ENCODE peak calls at places on chromosomes 7 and 10, in six cellular contexts. I is IMR-90, R is mesendoderm, K is H9, Y is H1, G is mesenchymal stem cell. Z is an unnamed sample.

GRCh38 chr7:136845899-136846465 is 22.5 kb upstream of the CHRM2 start:
- DNase-seq in I (peak; percentile 29), R (no peak), K (no peak), Y (no peak), G (peak; percentile 67), Z (no peak)

GRCh38 chr10:56142092-56142728 is 218.8 kb downstream of the ZWINT start:
- DNase-seq in I (no peak), R (no peak), K (no peak), Y (no peak), G (no peak), Z (no peak)

GRCh38 chr10:18404530-18404929 is 246.9 kb downstream of the NSUN6 start:
- DNase-seq in I (no peak), R (no peak), K (no peak), Y (no peak), G (no peak), Z (no peak)

GRCh38 chr7:45972629-45973312 is 51.7 kb upstream of the IGFBP3 start:
- DNase-seq in I (no peak), R (no peak), K (no peak), Y (no peak), G (no peak), Z (no peak)

GRCh38 chr10:104589871-104590270 is 51.2 kb upstream of the SORCS3 start:
- DNase-seq in I (peak; percentile 24), R (peak; percentile 80), K (peak; percentile 45), Y (no peak), G (no peak), Z (no peak)

GRCh38 chr7:133705596-133705995 is 421.5 kb upstream of the LRGUK start:
- DNase-seq in I (peak; percentile 86), R (no peak), K (no peak), Y (no peak), G (peak; percentile 66), Z (no peak)

GRCh38 chr7:20216637-20217036 is 547 bp downstream of the MACC1 start:
- DNase-seq in I (no peak), R (no peak), K (no peak), Y (no peak), G (no peak), Z (no peak)

GRCh38 chr10:94429049-94429707 is 26.8 kb downstream of the TBC1D12 start:
- DNase-seq in I (peak; percentile 66), R (no peak), K (no peak), Y (no peak), G (no peak), Z (no peak)

GRCh38 chr10:96038476-96039387 is 4.7 kb upstream of the CCNJ start:
- DNase-seq in I (no peak), R (no peak), K (no peak), Y (no peak), G (no peak), Z (no peak)

GRCh38 chr7:860149-860548 is 16.2 kb upstream of the GET4 start:
- DNase-seq in I (no peak), R (no peak), K (no peak), Y (no peak), G (no peak), Z (no peak)

GRCh38 chr7:861222-861621 is 15.1 kb upstream of the GET4 start:
- DNase-seq in I (no peak), R (no peak), K (no peak), Y (no peak), G (no peak), Z (no peak)

GRCh38 chr7:862157-862556 is 14.2 kb upstream of the GET4 start:
- DNase-seq in I (no peak), R (no peak), K (no peak), Y (no peak), G (no peak), Z (no peak)

GRCh38 chr7:857661-858060 is 18.7 kb upstream of the GET4 start:
- DNase-seq in I (peak; percentile 36), R (no peak), K (no peak), Y (no peak), G (no peak), Z (no peak)

GRCh38 chr7:859368-860030 is 16.9 kb upstream of the GET4 start:
- DNase-seq in I (no peak), R (no peak), K (no peak), Y (no peak), G (no peak), Z (no peak)
- H2BK15ac ChIP-seq in I (no peak overlapping the region), R (no peak overlapping the region), K (no peak overlapping the region), Y (no peak overlapping the region), G (no peak overlapping the region), Z (no peak overlapping the region)

DNA sequence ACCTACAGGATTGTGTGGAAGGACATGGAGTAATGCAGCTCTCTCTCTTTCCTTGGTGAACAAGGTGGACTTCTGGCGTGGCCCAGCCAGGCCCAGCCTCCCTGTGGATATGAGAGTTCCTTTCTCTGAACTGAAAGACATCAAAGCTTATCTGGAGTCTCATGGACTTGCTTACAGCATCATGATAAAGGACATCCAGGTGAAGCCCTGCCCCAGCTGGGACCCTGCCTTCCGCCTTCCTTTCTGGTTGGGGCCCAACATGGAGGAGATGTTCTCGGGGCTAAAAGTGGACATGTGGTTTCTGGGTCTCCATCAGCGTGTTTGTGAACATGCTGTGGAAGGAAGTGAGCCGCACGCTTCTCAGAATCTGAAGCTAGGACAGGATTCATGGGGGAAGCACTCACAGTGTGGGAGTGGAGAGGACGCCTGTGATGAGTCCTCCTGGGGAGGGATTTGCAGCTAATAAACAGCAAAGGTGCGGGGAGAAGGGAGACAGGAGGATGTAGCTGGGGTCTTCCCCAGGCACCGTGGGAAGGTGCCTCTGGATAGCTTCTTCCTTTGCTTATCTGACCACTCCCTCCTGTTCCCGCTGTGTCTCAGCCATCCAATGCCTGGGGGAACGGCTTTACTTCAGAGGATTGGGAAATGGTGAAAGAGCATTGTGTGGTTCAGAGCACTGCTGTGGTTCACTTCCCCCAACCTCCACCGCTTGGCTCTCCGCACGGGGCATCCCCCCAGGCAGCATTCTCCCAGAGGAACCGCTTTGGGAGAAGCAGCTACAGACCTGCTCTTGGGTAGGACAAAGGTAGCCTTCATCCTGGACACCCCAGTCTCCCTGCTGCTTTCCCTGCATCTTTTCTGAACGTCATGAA is 5.5 kb downstream of the CPA5 start:
- DNase-seq in I (peak; percentile 28), R (peak; percentile 89), K (no peak), Y (no peak), G (peak; percentile 74), Z (no peak)
- H2BK15ac ChIP-seq in I (peak overlapping the region; percentile 63), R (no peak overlapping the region), K (no peak overlapping the region), Y (peak overlapping the region; percentile 88), G (peak overlapping the region; percentile 17), Z (peak overlapping the region; percentile 46)

DNA sequence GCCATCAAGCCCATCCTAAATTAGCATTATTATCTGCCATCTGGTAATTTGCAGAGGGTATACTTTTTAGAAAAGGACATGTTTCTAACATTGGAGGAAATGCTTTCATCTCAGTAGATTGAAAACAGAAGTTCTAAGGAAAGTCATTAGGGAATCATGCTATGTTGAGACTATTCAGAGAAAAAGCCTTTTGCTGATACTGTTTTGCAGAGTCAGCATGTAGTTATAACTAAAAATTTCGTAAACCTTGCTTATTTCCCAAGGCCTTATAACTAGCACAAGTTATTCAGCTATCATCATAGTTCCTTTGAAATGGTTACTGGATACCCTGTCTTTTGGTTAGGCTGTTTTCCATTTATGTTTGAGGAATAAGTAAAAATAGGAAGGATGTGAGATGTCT is 146.5 kb downstream of the WNT2 start:
- DNase-seq in I (no peak), R (no peak), K (no peak), Y (no peak), G (no peak), Z (no peak)
- H2BK15ac ChIP-seq in I (no peak overlapping the region), R (no peak overlapping the region), K (no peak overlapping the region), Y (no peak overlapping the region), G (no peak overlapping the region), Z (no peak overlapping the region)

DNA sequence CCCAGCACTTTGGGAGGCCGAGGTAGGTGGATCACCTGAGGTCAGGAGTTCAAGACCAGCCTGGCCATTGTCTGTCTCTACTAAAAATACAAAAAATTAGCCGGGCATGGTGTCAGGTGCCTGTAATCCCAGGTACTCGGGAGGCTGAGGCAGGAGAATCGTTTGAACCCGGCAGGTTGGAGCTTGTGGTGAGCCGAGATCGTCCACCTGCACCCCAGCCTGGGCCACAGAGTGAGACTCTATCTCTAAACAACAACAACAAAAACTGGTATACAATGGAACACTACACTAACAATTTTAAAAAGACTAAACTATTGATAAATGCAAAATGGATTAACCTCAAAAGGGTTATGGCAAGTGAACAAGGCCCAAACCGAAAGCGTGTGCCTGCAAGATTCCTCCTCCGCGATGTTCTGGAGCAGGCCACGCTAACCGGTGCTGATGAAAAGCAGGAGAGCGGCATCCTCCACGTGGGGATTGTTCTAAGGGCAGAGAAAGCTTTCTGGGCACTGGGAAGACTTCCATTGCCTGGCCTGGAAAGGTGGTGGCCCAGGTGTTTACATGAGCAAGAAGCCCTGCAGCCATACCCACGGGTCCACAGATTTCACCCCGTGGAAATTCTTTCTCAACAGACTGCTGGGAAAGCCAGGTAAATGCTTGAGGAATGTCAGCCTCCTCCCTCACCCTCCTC is 53.8 kb downstream of the PDGFA start:
- DNase-seq in I (no peak), R (peak; percentile 32), K (no peak), Y (no peak), G (peak; percentile 27), Z (no peak)
- H2BK15ac ChIP-seq in I (no peak overlapping the region), R (no peak overlapping the region), K (no peak overlapping the region), Y (no peak overlapping the region), G (no peak overlapping the region), Z (no peak overlapping the region)

GRCh38 chr7:123558506-123558874 is 872 bp upstream of the NDUFA5 start:
- DNase-seq in I (no peak), R (no peak), K (no peak), Y (no peak), G (no peak), Z (no peak)
- H2BK15ac ChIP-seq in I (no peak overlapping the region), R (no peak overlapping the region), K (no peak overlapping the region), Y (no peak overlapping the region), G (no peak overlapping the region), Z (no peak overlapping the region)

Z was measured in neuronal stem cell.